ENCODE peak calls at places on chromosomes 2 and 18, in ten cellular contexts. D is HL-60; R is NCI-H446 treated with DMSO at 0.1 percent for 48 hours; Y is AG20443; X is NCI-H1694 treated with DMSO at 0.1 percent for 48 hours; U is T-helper 2 cell; I is nucleus accumbens; G is RWPE1; W is NCI-H774; F is stimulated activated CD4-positive, alpha-beta T cell treated with anti-CD3 and anti-CD28 coated beads, Interleukin-15, amount 100 ng/mL, for 24 hours. P is an unnamed sample.

GRCh38 chr2:19762142-19762541 is 139.6 kb downstream of the TTC32 start:
- DNase-seq in D (no peak), R (no peak), Y (no peak), X (no peak), U (no peak), I (no peak), G (no peak), W (no peak), F (no peak), P (no peak)

GRCh38 chr2:129877795-129878775 is 101.4 kb upstream of the RAB6C start:
- DNase-seq in D (no peak), R (peak; percentile 7), Y (peak; percentile 64), X (peak; percentile 55), U (no peak), I (peak; percentile 47), G (peak; percentile 39), W (peak; percentile 6), F (no peak), P (peak; percentile 72)

GRCh38 chr2:108594982-108595464 is 60.8 kb downstream of the LIMS1 start:
- DNase-seq in D (no peak), R (no peak), Y (peak; percentile 54), X (no peak), U (no peak), I (no peak), G (peak; percentile 65), W (no peak), F (peak; percentile 36), P (peak; percentile 99)

GRCh38 chr2:111028720-111029119 is 92.0 kb upstream of the BCL2L11 start:
- DNase-seq in D (peak; percentile 56), R (no peak), Y (no peak), X (no peak), U (no peak), I (no peak), G (no peak), W (peak; percentile 0), F (peak; percentile 32), P (peak; percentile 13)

GRCh38 chr2:223486741-223487140 is 115.4 kb downstream of the SCG2 start:
- DNase-seq in D (no peak), R (no peak), Y (no peak), X (no peak), U (no peak), I (no peak), G (no peak), W (no peak), F (no peak), P (no peak)

GRCh38 chr2:29990112-29990511 is 68.7 kb upstream of the ALK start:
- DNase-seq in D (no peak), R (no peak), Y (no peak), X (no peak), U (no peak), I (no peak), G (no peak), W (no peak), F (no peak), P (no peak)

GRCh38 chr2:120251077-120251476 is 1.6 kb upstream of the RALB start:
- DNase-seq in D (no peak), R (no peak), Y (no peak), X (no peak), U (no peak), I (no peak), G (no peak), W (no peak), F (no peak), P (no peak)

GRCh38 chr2:169036717-169037450 is 5.8 kb upstream of the ABCB11 start:
- DNase-seq in D (peak; percentile 25), R (no peak), Y (no peak), X (no peak), U (no peak), I (no peak), G (no peak), W (no peak), F (no peak), P (no peak)

GRCh38 chr18:45449761-45450227 is 165.5 kb upstream of the SLC14A2 start:
- DNase-seq in D (no peak), R (peak; percentile 87), Y (peak; percentile 66), X (no peak), U (no peak), I (no peak), G (no peak), W (no peak), F (no peak), P (no peak)

GRCh38 chr18:6509417-6510198 is 94.9 kb upstream of the L3MBTL4 start:
- DNase-seq in D (no peak), R (no peak), Y (no peak), X (no peak), U (no peak), I (no peak), G (no peak), W (no peak), F (no peak), P (no peak)

GRCh38 chr2:127052068-127052770 is 54.7 kb downstream of the BIN1 start:
- DNase-seq in D (no peak), R (no peak), Y (no peak), X (no peak), U (no peak), I (peak; percentile 35), G (no peak), W (no peak), F (no peak), P (no peak)

GRCh38 chr2:75894170-75894569 is 183.5 kb upstream of the GCFC2 start:
- DNase-seq in D (no peak), R (no peak), Y (no peak), X (no peak), U (no peak), I (no peak), G (no peak), W (no peak), F (no peak), P (no peak)

GRCh38 chr2:119659601-119660342 is 19.2 kb upstream of the TMEM177 start:
- DNase-seq in D (peak; percentile 44), R (no peak), Y (peak; percentile 67), X (peak; percentile 37), U (no peak), I (no peak), G (peak; percentile 54), W (no peak), F (peak; percentile 62), P (peak; percentile 33)

GRCh38 chr2:33911327-33911726 is 312.2 kb upstream of the FAM98A start:
- DNase-seq in D (no peak), R (no peak), Y (no peak), X (no peak), U (no peak), I (no peak), G (no peak), W (no peak), F (no peak), P (no peak)

GRCh38 chr2:75582840-75583239 is 22.1 kb upstream of the EVA1A start:
- DNase-seq in D (no peak), R (no peak), Y (no peak), X (no peak), U (no peak), I (no peak), G (no peak), W (no peak), F (no peak), P (no peak)

GRCh38 chr2:238006500-238006899 is 39.7 kb downstream of the UBE2F start:
- DNase-seq in D (no peak), R (no peak), Y (no peak), X (no peak), U (no peak), I (no peak), G (no peak), W (no peak), F (no peak), P (no peak)

GRCh38 chr2:218006741-218007140 is 3.9 kb upstream of the TNS1 start:
- DNase-seq in D (no peak), R (no peak), Y (peak; percentile 67), X (no peak), U (no peak), I (no peak), G (no peak), W (no peak), F (no peak), P (no peak)

GRCh38 chr2:227404575-227404974 is 16.8 kb upstream of the SCYGR1 start:
- DNase-seq in D (no peak), R (no peak), Y (no peak), X (no peak), U (no peak), I (no peak), G (no peak), W (no peak), F (no peak), P (no peak)

GRCh38 chr2:42712934-42713333 is 51.0 kb downstream of the OXER1 start:
- DNase-seq in D (no peak), R (no peak), Y (no peak), X (no peak), U (no peak), I (no peak), G (no peak), W (no peak), F (no peak), P (no peak)

GRCh38 chr2:59000796-59001195 is 759.7 kb upstream of the FANCL start:
- DNase-seq in D (no peak), R (no peak), Y (no peak), X (no peak), U (no peak), I (no peak), G (no peak), W (no peak), F (no peak), P (no peak)

P was measured in SW480.